ENCODE peak calls at places on chromosomes 2 and 18, in five cellular contexts. T is brain microvascular endothelial cell; A is osteocyte; L is nephron progenitor cell; E is stimulated activated CD4-positive, alpha-beta T cell treated with anti-CD3 and anti-CD28 coated beads, Interleukin-2, amount 100 ng/mL, for 48 hours. G is an unnamed sample.

GRCh38 chr18:29301048-29301447 is 1124.1 kb upstream of the CDH2 start:
- DNase-seq in A (no peak), L (no peak), E (no peak), T (no peak), G (no peak)

GRCh38 chr2:18444806-18445205 is 115.6 kb downstream of the RDH14 start:
- DNase-seq in T (no peak), L (no peak), E (no peak), A (no peak), G (peak; percentile 26)

GRCh38 chr18:28365406-28365805 is 188.5 kb upstream of the CDH2 start:
- DNase-seq in L (no peak), A (no peak), E (no peak), T (peak; percentile 37), G (peak; percentile 60)

GRCh38 chr2:158994920-158995676 is 26.7 kb downstream of the TANC1 start:
- DNase-seq in E (no peak), A (no peak), T (no peak), L (no peak), G (no peak)

GRCh38 chr2:74735544-74735943 is 81.5 kb downstream of the SEMA4F start:
- DNase-seq in T (no peak), E (no peak), A (no peak), L (no peak), G (no peak)

GRCh38 chr2:169828141-169828811 is 1.0 kb downstream of the UBR3 start:
- DNase-seq in T (peak; percentile 47), E (peak; percentile 23), A (no peak), L (peak; percentile 61), G (peak; percentile 49)

GRCh38 chr2:210461401-210461800 is 15.2 kb downstream of the LANCL1 start:
- DNase-seq in L (no peak), E (no peak), T (no peak), A (no peak), G (no peak)

GRCh38 chr2:225274751-225275150 is 124.8 kb upstream of the NYAP2 start:
- DNase-seq in T (peak; percentile 4), A (no peak), E (no peak), L (no peak), G (peak; percentile 67)

GRCh38 chr2:62461707-62462106 is 44.3 kb downstream of the TMEM17 start:
- DNase-seq in E (no peak), L (no peak), T (no peak), A (no peak), G (peak; percentile 70)

GRCh38 chr2:39508243-39508642 is 71.2 kb upstream of the MAP4K3 start:
- DNase-seq in T (no peak), L (no peak), A (no peak), E (no peak), G (peak; percentile 66)

GRCh38 chr18:49814147-49814499 is 790 bp upstream of the ACAA2 start:
- DNase-seq in L (peak; percentile 64), T (peak; percentile 49), E (peak; percentile 48), A (peak; percentile 88), G (peak; percentile 62)

GRCh38 chr2:50765146-50765545 is 266.8 kb downstream of the NRXN1 start:
- DNase-seq in E (no peak), A (no peak), T (no peak), L (no peak), G (no peak)

GRCh38 chr2:120684225-120684624 is 51.4 kb upstream of the GLI2 start:
- DNase-seq in E (no peak), T (no peak), L (no peak), A (no peak), G (no peak)

GRCh38 chr2:201313362-201313761 is 43.8 kb downstream of the FLACC1 start:
- DNase-seq in L (no peak), T (no peak), A (no peak), E (no peak), G (no peak)

GRCh38 chr2:238169021-238169707 is 10.4 kb downstream of the ERFE start:
- DNase-seq in A (no peak), T (peak; percentile 94), L (no peak), E (no peak), G (peak; percentile 96)

GRCh38 chr18:57980573-57981348 is 63.3 kb upstream of the NEDD4L start:
- DNase-seq in L (no peak), T (no peak), E (no peak), A (no peak), G (no peak)

GRCh38 chr2:196182439-196183171 is 11.2 kb upstream of the STK17B start:
- DNase-seq in E (no peak), L (no peak), A (no peak), T (no peak), G (no peak)

GRCh38 chr18:59814872-59815271 is 84.9 kb upstream of the PMAIP1 start:
- DNase-seq in L (no peak), T (peak; percentile 86), A (no peak), E (no peak), G (peak; percentile 80)

GRCh38 chr2:203534486-203535077 is 519 bp downstream of the RAPH1 start:
- DNase-seq in T (peak; percentile 13), A (no peak), L (no peak), E (peak; percentile 16), G (no peak)

GRCh38 chr2:230225486-230225885 is at the start of gene SP140:
- DNase-seq in E (peak; percentile 54), A (no peak), L (no peak), T (no peak), G (no peak)

GRCh38 chr2:160432633-160433032 is 61.0 kb downstream of the RBMS1 start:
- DNase-seq in T (peak; percentile 56), E (no peak), L (no peak), A (no peak), G (peak; percentile 63)

GRCh38 chr2:25365241-25365640 is 23.5 kb upstream of the DNMT3A start:
- DNase-seq in A (no peak), L (no peak), E (no peak), T (no peak), G (no peak)

GRCh38 chr18:70154591-70155194 is 50.8 kb downstream of the RTTN start:
- DNase-seq in T (peak; percentile 92), E (no peak), L (no peak), A (no peak), G (peak; percentile 80)

GRCh38 chr2:237289134-237289533 is 124.8 kb downstream of the COL6A3 start:
- DNase-seq in A (no peak), T (no peak), E (no peak), L (no peak), G (no peak)

GRCh38 chr2:191666241-191666640 is 11.7 kb upstream of the NABP1 start:
- DNase-seq in L (no peak), T (no peak), A (no peak), E (no peak), G (peak; percentile 61)

GRCh38 chr2:65326276-65326675 is 98.6 kb downstream of the ACTR2 start:
- DNase-seq in A (no peak), L (no peak), E (no peak), T (no peak), G (no peak)

GRCh38 chr2:8573234-8573941 is 108.5 kb upstream of the ID2 start:
- DNase-seq in A (no peak), E (no peak), T (no peak), L (no peak), G (no peak)

GRCh38 chr2:240920783-240921231 is 14.7 kb downstream of the CROCC2 start:
- DNase-seq in T (no peak), E (no peak), L (peak; percentile 1), A (peak; percentile 79), G (no peak)

GRCh38 chr18:8794133-8794986 is 89.0 kb downstream of the MTCL1 start:
- DNase-seq in L (peak; percentile 24), E (no peak), T (peak; percentile 35), A (no peak), G (peak; percentile 90)

GRCh38 chr18:12291690-12292089 is 16.4 kb upstream of the TUBB6 start:
- DNase-seq in T (no peak), A (no peak), L (no peak), E (no peak), G (no peak)

GRCh38 chr18:12823892-12824291 is 60.1 kb downstream of the PTPN2 start:
- DNase-seq in T (no peak), L (no peak), A (no peak), E (no peak), G (no peak)

G was measured in astrocyte of the spinal cord.